ENCODE peak calls at places on chromosomes 6 and 20, in five cellular contexts. One of them, this sample, is unnamed.

GRCh38 chr6:42260424-42260888 is 42.8 kb upstream of the MRPS10 start:
- DNase-seq in fibroblast of mammary gland: peak; percentile 58
- DNase-seq in hepatocyte: peak; percentile 20
- DNase-seq in endothelial cell of umbilical vein: no peak
- DNase-seq in dorsolateral prefrontal cortex: no peak
- DNase-seq in this sample: no peak

GRCh38 chr6:122657601-122658000 is 47.4 kb downstream of the PKIB start:
- DNase-seq in endothelial cell of umbilical vein: no peak
- DNase-seq in hepatocyte: no peak
- DNase-seq in dorsolateral prefrontal cortex: no peak
- DNase-seq in fibroblast of mammary gland: no peak
- DNase-seq in this sample: peak; percentile 45

GRCh38 chr6:159819932-159820640 is 20.0 kb downstream of the PNLDC1 start:
- DNase-seq in endothelial cell of umbilical vein: no peak
- DNase-seq in fibroblast of mammary gland: no peak
- DNase-seq in hepatocyte: no peak
- DNase-seq in dorsolateral prefrontal cortex: no peak
- DNase-seq in this sample: no peak

GRCh38 chr6:18151801-18152200 is 3.1 kb downstream of the TPMT start:
- DNase-seq in fibroblast of mammary gland: no peak
- DNase-seq in endothelial cell of umbilical vein: no peak
- DNase-seq in dorsolateral prefrontal cortex: no peak
- DNase-seq in hepatocyte: no peak
- DNase-seq in this sample: no peak

GRCh38 chr6:97705568-97705967 is 422.6 kb upstream of the MMS22L start:
- DNase-seq in dorsolateral prefrontal cortex: no peak
- DNase-seq in endothelial cell of umbilical vein: no peak
- DNase-seq in fibroblast of mammary gland: peak; percentile 17
- DNase-seq in hepatocyte: no peak
- DNase-seq in this sample: peak; percentile 11

GRCh38 chr6:150470131-150470530 is 101.3 kb downstream of the IYD start:
- DNase-seq in endothelial cell of umbilical vein: no peak
- DNase-seq in fibroblast of mammary gland: no peak
- DNase-seq in dorsolateral prefrontal cortex: no peak
- DNase-seq in hepatocyte: no peak
- DNase-seq in this sample: no peak

GRCh38 chr6:46347669-46348068 is 143.6 kb downstream of the RCAN2 start:
- DNase-seq in hepatocyte: no peak
- DNase-seq in dorsolateral prefrontal cortex: no peak
- DNase-seq in fibroblast of mammary gland: no peak
- DNase-seq in endothelial cell of umbilical vein: no peak
- DNase-seq in this sample: no peak

GRCh38 chr6:138728672-138729071 is 44.9 kb upstream of the CCDC28A start:
- DNase-seq in endothelial cell of umbilical vein: no peak
- DNase-seq in hepatocyte: no peak
- DNase-seq in fibroblast of mammary gland: no peak
- DNase-seq in dorsolateral prefrontal cortex: no peak
- DNase-seq in this sample: no peak

GRCh38 chr20:51365670-51366069 is 176.8 kb downstream of the NFATC2 start:
- DNase-seq in fibroblast of mammary gland: peak; percentile 93
- DNase-seq in dorsolateral prefrontal cortex: no peak
- DNase-seq in hepatocyte: no peak
- DNase-seq in endothelial cell of umbilical vein: no peak
- DNase-seq in this sample: peak; percentile 94

GRCh38 chr6:101110814-101111213 is 229.7 kb upstream of the ASCC3 start:
- DNase-seq in dorsolateral prefrontal cortex: no peak
- DNase-seq in hepatocyte: no peak
- DNase-seq in endothelial cell of umbilical vein: no peak
- DNase-seq in fibroblast of mammary gland: peak; percentile 59
- DNase-seq in this sample: no peak

GRCh38 chr20:49831022-49831769 is 18.6 kb downstream of the SLC9A8 start:
- DNase-seq in endothelial cell of umbilical vein: no peak
- DNase-seq in fibroblast of mammary gland: no peak
- DNase-seq in hepatocyte: no peak
- DNase-seq in dorsolateral prefrontal cortex: no peak
- DNase-seq in this sample: no peak

GRCh38 chr6:21587182-21587924 is 6.2 kb upstream of the SOX4 start:
- DNase-seq in dorsolateral prefrontal cortex: no peak
- DNase-seq in endothelial cell of umbilical vein: peak; percentile 78
- DNase-seq in fibroblast of mammary gland: peak; percentile 63
- DNase-seq in hepatocyte: peak; percentile 75
- DNase-seq in this sample: peak; percentile 65

GRCh38 chr6:27296106-27296783 is 15.8 kb downstream of the POM121L2 start:
- DNase-seq in endothelial cell of umbilical vein: peak; percentile 39
- DNase-seq in dorsolateral prefrontal cortex: no peak
- DNase-seq in hepatocyte: peak; percentile 54
- DNase-seq in fibroblast of mammary gland: peak; percentile 47
- DNase-seq in this sample: peak; percentile 31

GRCh38 chr6:16712931-16713484 is 48.3 kb downstream of the ATXN1 start:
- DNase-seq in dorsolateral prefrontal cortex: no peak
- DNase-seq in endothelial cell of umbilical vein: peak; percentile 94
- DNase-seq in fibroblast of mammary gland: peak; percentile 96
- DNase-seq in hepatocyte: peak; percentile 70
- DNase-seq in this sample: peak; percentile 91

GRCh38 chr6:116073765-116074450 is 13.2 kb upstream of the FRK start:
- DNase-seq in endothelial cell of umbilical vein: peak; percentile 20
- DNase-seq in dorsolateral prefrontal cortex: no peak
- DNase-seq in fibroblast of mammary gland: peak; percentile 74
- DNase-seq in hepatocyte: peak; percentile 17
- DNase-seq in this sample: peak; percentile 66

GRCh38 chr6:15444881-15445280 is 199.0 kb downstream of the JARID2 start:
- DNase-seq in hepatocyte: no peak
- DNase-seq in fibroblast of mammary gland: no peak
- DNase-seq in dorsolateral prefrontal cortex: no peak
- DNase-seq in endothelial cell of umbilical vein: no peak
- DNase-seq in this sample: no peak

GRCh38 chr20:43955244-43956191 is 40.9 kb downstream of the TOX2 start:
- DNase-seq in fibroblast of mammary gland: peak; percentile 97
- DNase-seq in endothelial cell of umbilical vein: peak; percentile 92
- DNase-seq in hepatocyte: no peak
- DNase-seq in dorsolateral prefrontal cortex: no peak
- DNase-seq in this sample: peak; percentile 92

GRCh38 chr20:38135641-38136420 is 29.2 kb downstream of the TGM2 start:
- DNase-seq in hepatocyte: no peak
- DNase-seq in fibroblast of mammary gland: no peak
- DNase-seq in endothelial cell of umbilical vein: no peak
- DNase-seq in dorsolateral prefrontal cortex: no peak
- DNase-seq in this sample: no peak

GRCh38 chr20:50580016-50580747 is 70.0 kb downstream of the PTPN1 start:
- DNase-seq in fibroblast of mammary gland: peak; percentile 59
- DNase-seq in endothelial cell of umbilical vein: peak; percentile 62
- DNase-seq in hepatocyte: peak; percentile 71
- DNase-seq in dorsolateral prefrontal cortex: peak; percentile 58
- DNase-seq in this sample: peak; percentile 50

GRCh38 chr6:72519871-72520270 is 102.0 kb upstream of the KCNQ5 start:
- DNase-seq in hepatocyte: no peak
- DNase-seq in dorsolateral prefrontal cortex: no peak
- DNase-seq in endothelial cell of umbilical vein: no peak
- DNase-seq in fibroblast of mammary gland: no peak
- DNase-seq in this sample: no peak

GRCh38 chr6:169034523-169035167 is 219.0 kb downstream of the THBS2 start:
- DNase-seq in hepatocyte: no peak
- DNase-seq in dorsolateral prefrontal cortex: no peak
- DNase-seq in endothelial cell of umbilical vein: no peak
- DNase-seq in fibroblast of mammary gland: peak; percentile 79
- DNase-seq in this sample: no peak

GRCh38 chr20:50475879-50476292 is 34.3 kb upstream of the PTPN1 start:
- DNase-seq in dorsolateral prefrontal cortex: no peak
- DNase-seq in endothelial cell of umbilical vein: peak; percentile 80
- DNase-seq in hepatocyte: no peak
- DNase-seq in fibroblast of mammary gland: peak; percentile 68
- DNase-seq in this sample: peak; percentile 51

GRCh38 chr20:41617059-41617921 is 887 bp downstream of the CHD6 start:
- DNase-seq in endothelial cell of umbilical vein: peak; percentile 49
- DNase-seq in dorsolateral prefrontal cortex: no peak
- DNase-seq in fibroblast of mammary gland: peak; percentile 39
- DNase-seq in hepatocyte: peak; percentile 58
- DNase-seq in this sample: peak; percentile 28

GRCh38 chr6:46490425-46491200 is 636 bp downstream of the RCAN2 start:
- DNase-seq in endothelial cell of umbilical vein: no peak
- DNase-seq in fibroblast of mammary gland: no peak
- DNase-seq in hepatocyte: peak; percentile 37
- DNase-seq in dorsolateral prefrontal cortex: peak; percentile 47
- DNase-seq in this sample: no peak

GRCh38 chr6:31453259-31453658 is 44.7 kb upstream of the MICB start:
- DNase-seq in hepatocyte: no peak
- DNase-seq in dorsolateral prefrontal cortex: no peak
- DNase-seq in endothelial cell of umbilical vein: no peak
- DNase-seq in fibroblast of mammary gland: peak; percentile 66
- DNase-seq in this sample: no peak

GRCh38 chr6:2853766-2854393 is 12.2 kb upstream of the SERPINB1 start:
- DNase-seq in fibroblast of mammary gland: peak; percentile 87
- DNase-seq in hepatocyte: peak; percentile 62
- DNase-seq in endothelial cell of umbilical vein: peak; percentile 85
- DNase-seq in dorsolateral prefrontal cortex: no peak
- DNase-seq in this sample: peak; percentile 82

GRCh38 chr6:30847421-30847970 is 36.8 kb upstream of the DDR1 start:
- DNase-seq in hepatocyte: no peak
- DNase-seq in dorsolateral prefrontal cortex: no peak
- DNase-seq in endothelial cell of umbilical vein: no peak
- DNase-seq in fibroblast of mammary gland: no peak
- DNase-seq in this sample: no peak

GRCh38 chr20:272718-273117 is 15.2 kb downstream of the DEFB132 start:
- DNase-seq in endothelial cell of umbilical vein: no peak
- DNase-seq in dorsolateral prefrontal cortex: no peak
- DNase-seq in fibroblast of mammary gland: no peak
- DNase-seq in hepatocyte: no peak
- DNase-seq in this sample: no peak

GRCh38 chr6:169629256-169629655 is 72.6 kb downstream of the WDR27 start:
- DNase-seq in fibroblast of mammary gland: no peak
- DNase-seq in dorsolateral prefrontal cortex: no peak
- DNase-seq in hepatocyte: no peak
- DNase-seq in endothelial cell of umbilical vein: no peak
- DNase-seq in this sample: no peak

DNA sequence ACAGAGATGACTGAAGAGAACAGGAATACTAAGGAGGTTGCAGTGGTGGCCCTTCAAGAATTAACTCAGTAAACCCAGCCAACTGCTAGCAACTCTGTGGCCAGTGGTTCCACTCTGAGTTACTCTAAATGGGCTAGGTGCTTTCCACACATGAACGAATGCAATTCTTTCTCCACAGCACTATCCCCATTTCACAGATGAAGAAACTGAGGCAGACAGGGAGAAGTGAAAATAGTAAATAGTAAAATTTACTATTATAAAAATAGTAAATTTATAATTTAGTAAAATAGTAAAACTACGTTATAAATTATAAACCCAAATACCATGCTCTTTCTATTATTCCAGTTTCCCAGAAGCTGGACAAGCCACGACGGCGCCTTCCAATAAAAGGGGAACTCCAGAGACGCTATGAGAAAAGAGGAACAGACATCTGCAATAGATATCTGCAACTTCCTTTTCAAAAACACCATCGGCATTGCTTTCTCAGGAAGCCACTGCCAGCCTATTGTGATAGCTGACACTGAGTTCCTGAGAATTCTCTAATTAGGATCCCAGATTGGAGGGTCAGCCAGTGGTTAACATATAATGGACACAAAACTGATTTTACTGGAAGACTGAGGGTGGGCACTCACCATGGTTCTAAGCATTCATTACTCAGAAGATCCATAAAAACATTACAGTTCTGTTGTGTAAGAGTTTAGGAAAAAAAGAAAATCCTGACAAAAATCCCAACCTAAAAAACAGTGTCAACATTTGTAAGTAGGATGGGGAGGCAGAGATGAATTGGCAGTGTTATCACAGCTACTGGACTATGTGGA is 16.2 kb downstream of the FKBP1A start:
- DNase-seq in dorsolateral prefrontal cortex: no peak
- DNase-seq in endothelial cell of umbilical vein: peak; percentile 74
- DNase-seq in fibroblast of mammary gland: no peak
- DNase-seq in hepatocyte: no peak
- DNase-seq in this sample: no peak
- H3K4me3 ChIP-seq in dorsolateral prefrontal cortex: no peak overlapping the region
- H3K4me3 ChIP-seq in endothelial cell of umbilical vein: peak overlapping the region; percentile 15
- H3K4me3 ChIP-seq in fibroblast of mammary gland: no peak overlapping the region
- H3K4me3 ChIP-seq in hepatocyte: no peak overlapping the region
- H3K4me3 ChIP-seq in this sample: no peak overlapping the region

DNA sequence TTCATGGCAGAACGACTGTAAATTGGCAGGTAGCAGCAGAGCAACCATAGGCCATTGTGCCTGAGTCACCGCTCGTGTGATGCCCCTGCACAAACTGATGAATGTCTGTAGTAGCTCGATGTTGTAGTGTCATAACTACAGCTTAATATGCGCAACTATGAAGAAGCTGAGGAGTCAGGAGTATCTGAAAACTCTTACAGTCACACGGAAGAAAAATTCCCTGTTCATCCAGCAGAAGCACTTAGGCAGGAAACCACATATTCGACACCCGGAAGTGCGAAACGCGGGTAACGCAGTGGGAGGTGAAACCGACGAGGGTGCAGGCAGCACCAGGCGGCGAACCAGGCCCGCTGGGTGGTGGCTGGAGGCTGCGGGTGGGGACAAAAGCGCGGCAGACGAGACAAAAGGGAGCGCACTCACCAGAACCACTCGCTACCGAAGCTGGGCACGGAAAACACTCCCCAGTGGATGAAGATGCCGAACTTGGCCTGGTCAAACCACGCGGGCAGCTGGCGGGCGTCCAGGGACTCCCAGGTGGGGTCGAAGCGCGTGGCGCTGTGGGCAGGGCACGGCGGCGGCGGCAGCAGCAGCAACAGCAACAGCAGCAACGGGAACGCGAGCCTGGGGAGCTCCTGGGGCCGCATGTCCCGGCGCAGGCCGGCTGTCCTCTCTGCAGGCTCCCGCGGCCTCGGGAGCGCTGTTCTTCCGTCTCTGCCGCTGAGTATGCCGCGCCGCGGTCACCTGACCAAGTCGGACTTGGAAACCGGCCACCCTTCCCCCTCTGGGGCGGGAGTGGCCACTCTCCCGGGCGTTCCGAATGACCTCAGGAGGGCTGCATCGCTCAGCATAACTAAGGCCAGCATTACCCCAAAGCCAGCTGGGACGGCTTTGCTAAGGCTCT is at the start of gene FUCA2:
- DNase-seq in endothelial cell of umbilical vein: peak; percentile 81
- DNase-seq in dorsolateral prefrontal cortex: peak; percentile 86
- DNase-seq in fibroblast of mammary gland: peak; percentile 93
- DNase-seq in hepatocyte: peak; percentile 96
- DNase-seq in this sample: peak; percentile 89
- TF ChIP-seq CTCF in endothelial cell of umbilical vein: peak; percentile 14
- TF ChIP-seq CTCF in dorsolateral prefrontal cortex: peak; percentile 14
- TF ChIP-seq CTCF in fibroblast of mammary gland: no peak
- TF ChIP-seq CTCF in hepatocyte: no peak
- TF ChIP-seq CTCF in this sample: peak; percentile 0

DNA sequence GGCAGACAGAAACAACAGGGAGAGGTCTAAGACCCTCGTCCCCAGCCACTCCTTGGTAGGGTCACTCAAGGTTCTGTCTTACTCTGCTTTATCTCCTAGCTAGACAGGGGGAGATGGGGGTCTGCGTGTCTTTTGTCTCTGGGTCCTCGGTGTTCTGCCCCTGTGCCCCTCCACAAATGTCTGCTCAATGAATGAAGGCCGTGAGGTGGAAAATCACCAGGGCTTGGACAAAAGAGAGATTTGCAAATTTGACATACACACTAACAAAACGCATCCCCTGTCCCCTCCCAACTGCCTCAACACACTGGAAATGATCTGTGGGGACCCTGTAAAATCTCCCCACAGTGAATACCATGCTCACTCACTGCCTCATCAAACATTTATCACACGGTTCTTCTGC is 13.2 kb upstream of the VAPB start:
- DNase-seq in hepatocyte: no peak
- DNase-seq in dorsolateral prefrontal cortex: no peak
- DNase-seq in endothelial cell of umbilical vein: no peak
- DNase-seq in fibroblast of mammary gland: no peak
- DNase-seq in this sample: no peak
- H3K4me3 ChIP-seq in hepatocyte: no peak overlapping the region
- H3K4me3 ChIP-seq in dorsolateral prefrontal cortex: no peak overlapping the region
- H3K4me3 ChIP-seq in endothelial cell of umbilical vein: no peak overlapping the region
- H3K4me3 ChIP-seq in fibroblast of mammary gland: no peak overlapping the region
- H3K4me3 ChIP-seq in this sample: no peak overlapping the region

GRCh38 chr6:143536866-143537691 is 25.6 kb upstream of the FUCA2 start:
- DNase-seq in hepatocyte: peak; percentile 84
- DNase-seq in fibroblast of mammary gland: peak; percentile 52
- DNase-seq in endothelial cell of umbilical vein: peak; percentile 61
- DNase-seq in dorsolateral prefrontal cortex: no peak
- DNase-seq in this sample: peak; percentile 62
- TF ChIP-seq CTCF in hepatocyte: peak; percentile 39
- TF ChIP-seq CTCF in fibroblast of mammary gland: peak; percentile 47
- TF ChIP-seq CTCF in endothelial cell of umbilical vein: peak; percentile 65
- TF ChIP-seq CTCF in dorsolateral prefrontal cortex: no peak
- TF ChIP-seq CTCF in this sample: peak; percentile 75